ENCODE peak calls at places on chromosomes 13 and 19, in six cellular contexts. A, Q, O, H, K and R are unnamed samples.

GRCh38 chr19:35040826-35041547 is 534 bp upstream of the HPN start:
- DNase-seq in A (no peak), Q (peak), O (no peak), H (no peak), K (peak), R (no peak)

GRCh38 chr19:13103585-13103923 is 896 bp upstream of the LYL1 start:
- DNase-seq in A (no peak), Q (no peak), O (no peak), H (no peak), K (no peak), R (no peak)

GRCh38 chr13:30766957-30767603 is 31.7 kb downstream of the ALOX5AP start:
- DNase-seq in A (no peak), Q (no peak), O (no peak), H (no peak), K (peak), R (no peak)

GRCh38 chr13:30431269-30431950 is 9.1 kb downstream of the UBE2L5 start:
- DNase-seq in A (no peak), Q (no peak), O (no peak), H (no peak), K (no peak), R (no peak)

GRCh38 chr13:38265135-38265497 is 84.5 kb upstream of the UFM1 start:
- DNase-seq in A (no peak), Q (no peak), O (no peak), H (no peak), K (no peak), R (no peak)

GRCh38 chr13:85170372-85170771 is 628.8 kb downstream of the SLITRK6 start:
- DNase-seq in A (no peak), Q (no peak), O (no peak), H (no peak), K (no peak), R (no peak)

GRCh38 chr13:28830580-28830979 is 10.4 kb downstream of the MTUS2 start:
- DNase-seq in A (no peak), Q (no peak), O (no peak), H (no peak), K (no peak), R (no peak)

GRCh38 chr13:31970237-31970930 is 61.2 kb upstream of the FRY start:
- DNase-seq in A (no peak), Q (no peak), O (no peak), H (peak), K (no peak), R (no peak)

GRCh38 chr19:46497773-46498172 is 2.1 kb upstream of the PNMA8B start:
- DNase-seq in A (no peak), Q (no peak), O (no peak), H (no peak), K (no peak), R (no peak)

GRCh38 chr13:74907788-74908187 is 574.2 kb downstream of the TBC1D4 start:
- DNase-seq in A (no peak), Q (no peak), O (no peak), H (no peak), K (no peak), R (no peak)

GRCh38 chr19:57052102-57052501 is 67.7 kb upstream of the USP29 start:
- DNase-seq in A (no peak), Q (no peak), O (no peak), H (no peak), K (no peak), R (no peak)

GRCh38 chr13:50713849-50714248 is 129.6 kb downstream of the DLEU7 start:
- DNase-seq in A (no peak), Q (no peak), O (no peak), H (no peak), K (peak), R (no peak)

GRCh38 chr13:43686557-43686956 is 100.2 kb downstream of the ENOX1 start:
- DNase-seq in A (no peak), Q (no peak), O (no peak), H (peak), K (no peak), R (no peak)

GRCh38 chr13:21074601-21075302 is 13.4 kb upstream of the LATS2 start:
- DNase-seq in A (no peak), Q (no peak), O (no peak), H (no peak), K (peak), R (no peak)

GRCh38 chr19:56167064-56167578 is 8.7 kb upstream of the GALP start:
- DNase-seq in A (no peak), Q (peak), O (peak), H (no peak), K (no peak), R (no peak)

GRCh38 chr13:79393564-79394249 is 12.3 kb downstream of the RBM26 start:
- DNase-seq in A (peak), Q (no peak), O (no peak), H (no peak), K (peak), R (no peak)

GRCh38 chr19:44776402-44777096 is 1.1 kb upstream of the CBLC start:
- DNase-seq in A (no peak), Q (peak), O (no peak), H (no peak), K (no peak), R (no peak)

GRCh38 chr13:43495732-43496131 is 291.0 kb downstream of the ENOX1 start:
- DNase-seq in A (no peak), Q (no peak), O (no peak), H (no peak), K (no peak), R (no peak)

GRCh38 chr13:103195762-103196161 is 129.5 kb upstream of the SLC10A2 start:
- DNase-seq in A (no peak), Q (no peak), O (no peak), H (no peak), K (no peak), R (no peak)

GRCh38 chr13:41458187-41458938 is 1.0 kb downstream of the RGCC start:
- DNase-seq in A (peak), Q (peak), O (no peak), H (no peak), K (peak), R (peak)

GRCh38 chr13:100646871-100647270 is 27.7 kb downstream of the TMTC4 start:
- DNase-seq in A (no peak), Q (no peak), O (no peak), H (no peak), K (no peak), R (no peak)

GRCh38 chr19:8111376-8111775 is 38.0 kb downstream of the FBN3 start:
- DNase-seq in A (no peak), Q (no peak), O (no peak), H (no peak), K (no peak), R (no peak)